ENCODE peak calls at places on chromosomes 16 and 17, in ten cellular contexts. O is A549; G is BE2C; L is effector memory CD8-positive, alpha-beta T cell; K is KBM-7; E is heart left ventricle; U is activated CD4-positive, CD25-positive, alpha-beta regulatory T cell; B is C1 segment of cervical spinal cord; P is CD4-positive, CD25-positive, alpha-beta regulatory T cell; W is HuH-7. X is an unnamed sample.

GRCh38 chr17:32929288-32929574 is 1.3 kb downstream of the TMEM98 start:
- DNase-seq in E (no peak), B (no peak), W (no peak), O (no peak), P (no peak), L (no peak), U (no peak), K (no peak), G (no peak), X (no peak)

GRCh38 chr17:61395409-61395982 is 4.1 kb upstream of the TBX2 start:
- DNase-seq in E (no peak), U (no peak), L (no peak), W (no peak), P (no peak), O (no peak), G (no peak), B (no peak), K (no peak), X (no peak)

GRCh38 chr17:17108681-17109049 is 66.4 kb downstream of the MPRIP start:
- DNase-seq in E (no peak), L (no peak), P (no peak), O (no peak), U (no peak), B (peak; percentile 48), G (no peak), W (no peak), K (no peak), X (no peak)

GRCh38 chr17:37429442-37429841 is 22.8 kb downstream of the TADA2A start:
- DNase-seq in K (no peak), O (no peak), G (no peak), W (no peak), L (no peak), B (no peak), P (no peak), U (no peak), E (no peak), X (no peak)

GRCh38 chr17:60748232-60748631 is 70.6 kb downstream of the BCAS3 start:
- DNase-seq in U (no peak), W (no peak), B (no peak), O (no peak), E (no peak), G (no peak), K (no peak), L (no peak), P (no peak), X (no peak)

GRCh38 chr17:67452681-67453554 is 75.8 kb downstream of the PITPNC1 start:
- DNase-seq in L (peak; percentile 33), K (no peak), W (no peak), G (no peak), E (no peak), U (no peak), P (peak; percentile 68), B (no peak), O (no peak), X (no peak)

GRCh38 chr17:17420561-17421269 is 56.1 kb upstream of the MED9 start:
- DNase-seq in B (no peak), K (no peak), L (no peak), W (no peak), P (no peak), O (no peak), G (no peak), E (peak; percentile 90), U (no peak), X (peak; percentile 15)

GRCh38 chr17:11140028-11140427 is 101.0 kb upstream of the SHISA6 start:
- DNase-seq in P (no peak), L (no peak), U (no peak), E (peak; percentile 53), O (no peak), K (no peak), W (no peak), G (no peak), B (peak; percentile 9), X (no peak)

GRCh38 chr17:64507418-64507766 is 615 bp downstream of the CEP95 start:
- DNase-seq in O (peak; percentile 67), G (peak; percentile 36), P (peak; percentile 75), E (no peak), W (peak; percentile 57), K (peak; percentile 82), B (peak; percentile 48), L (no peak), U (no peak), X (peak; percentile 27)

GRCh38 chr17:77445908-77446535 is 305.3 kb downstream of the SEC14L1 start:
- DNase-seq in L (no peak), E (peak; percentile 74), P (peak; percentile 76), B (no peak), O (no peak), K (peak; percentile 71), U (peak; percentile 38), W (no peak), G (no peak), X (peak; percentile 69)

GRCh38 chr17:74130276-74130675 is 73.2 kb upstream of the RPL38 start:
- DNase-seq in K (no peak), E (no peak), G (no peak), W (no peak), B (no peak), P (no peak), L (no peak), O (no peak), U (no peak), X (no peak)

GRCh38 chr17:10025976-10026785 is 121.1 kb upstream of the RCVRN start:
- DNase-seq in K (peak; percentile 37), B (no peak), W (no peak), P (no peak), E (no peak), O (no peak), U (no peak), G (no peak), L (no peak), X (no peak)

GRCh38 chr17:78706271-78706915 is 75.7 kb downstream of the CYTH1 start:
- DNase-seq in K (no peak), G (no peak), O (peak; percentile 73), L (no peak), P (no peak), B (no peak), U (no peak), W (no peak), E (no peak), X (no peak)

GRCh38 chr17:2954898-2955445 is 108.4 kb downstream of the OR1D5 start:
- DNase-seq in K (peak; percentile 36), P (no peak), L (no peak), O (peak; percentile 90), B (no peak), U (no peak), E (no peak), W (peak; percentile 49), G (no peak), X (no peak)

GRCh38 chr17:32261521-32261792 is 4.2 kb upstream of the RHBDL3 start:
- DNase-seq in O (no peak), U (no peak), G (no peak), E (no peak), P (no peak), L (no peak), B (no peak), K (no peak), W (no peak), X (no peak)

GRCh38 chr17:42246515-42246914 is 29.7 kb downstream of the STAT5B start:
- DNase-seq in G (no peak), L (no peak), K (no peak), W (no peak), P (no peak), B (no peak), E (no peak), O (no peak), U (no peak), X (no peak)

GRCh38 chr16:12120331-12120981 is 143.9 kb downstream of the SNX29 start:
- DNase-seq in L (no peak), U (no peak), K (no peak), B (no peak), G (peak; percentile 76), E (peak; percentile 69), P (no peak), W (no peak), O (no peak), X (no peak)

GRCh38 chr16:75198135-75198600 is 8.8 kb downstream of the CTRB2 start:
- DNase-seq in W (no peak), O (no peak), L (no peak), K (no peak), G (peak; percentile 56), U (no peak), P (no peak), E (no peak), B (no peak), X (no peak)

GRCh38 chr17:57455063-57455914 is 199.0 kb downstream of the MSI2 start:
- DNase-seq in B (no peak), K (peak; percentile 89), G (no peak), U (no peak), P (peak; percentile 38), E (peak; percentile 37), L (peak; percentile 32), W (no peak), O (no peak), X (peak; percentile 98)

GRCh38 chr17:49646391-49647255 is 31.3 kb downstream of the SPOP start:
- DNase-seq in B (no peak), W (no peak), O (no peak), P (no peak), K (no peak), L (no peak), E (no peak), U (no peak), G (no peak), X (no peak)

GRCh38 chr16:53792161-53792951 is 88.4 kb downstream of the FTO start:
- DNase-seq in P (no peak), L (no peak), B (no peak), U (no peak), O (no peak), W (no peak), G (no peak), E (no peak), K (no peak), X (no peak)

GRCh38 chr17:44144966-44145739 is 3.4 kb downstream of the HROB start:
- DNase-seq in P (no peak), W (no peak), E (peak; percentile 58), U (no peak), B (no peak), K (no peak), G (no peak), L (no peak), O (no peak), X (no peak)

GRCh38 chr16:70396209-70396904 is 42.5 kb downstream of the ST3GAL2 start:
- DNase-seq in P (no peak), W (peak; percentile 52), O (no peak), K (no peak), G (peak; percentile 96), B (no peak), U (no peak), E (no peak), L (no peak), X (peak; percentile 5)

GRCh38 chr17:48011405-48012150 is 26.0 kb downstream of the COPZ2 start:
- DNase-seq in E (peak; percentile 24), G (peak; percentile 76), U (peak; percentile 4), P (peak; percentile 35), K (peak; percentile 74), W (peak; percentile 92), L (peak; percentile 33), B (no peak), O (peak; percentile 78), X (no peak)

GRCh38 chr17:74957935-74958549 is 14.5 kb downstream of the HID1 start:
- DNase-seq in B (peak; percentile 33), O (peak; percentile 91), K (peak; percentile 78), L (peak; percentile 83), W (peak; percentile 96), G (peak; percentile 88), E (peak; percentile 75), P (peak; percentile 71), U (peak; percentile 55), X (peak; percentile 1)

GRCh38 chr16:66250686-66251405 is 115.6 kb upstream of the CDH5 start:
- DNase-seq in G (no peak), O (no peak), W (no peak), L (no peak), P (no peak), B (peak; percentile 57), U (no peak), E (peak; percentile 83), K (no peak), X (no peak)

GRCh38 chr16:48047755-48048154 is 108.0 kb downstream of the ABCC12 start:
- DNase-seq in U (no peak), P (no peak), G (no peak), E (no peak), O (no peak), L (no peak), B (no peak), W (no peak), K (no peak), X (no peak)

GRCh38 chr16:22670551-22670970 is 143.4 kb upstream of the HS3ST2 start:
- DNase-seq in E (no peak), O (peak; percentile 60), L (no peak), P (no peak), B (no peak), U (no peak), G (peak; percentile 73), W (peak; percentile 88), K (peak; percentile 44), X (no peak)

X was measured in GF-D8.